ENCODE peak calls at places on chromosomes 16 and 17, in four cellular contexts. K, G, E and V are unnamed samples.

GRCh38 chr16:76222853-76223252 is 54.3 kb upstream of the CNTNAP4 start:
- DNase-seq in G (no peak), K (no peak), E (no peak), V (no peak)

GRCh38 chr16:88329726-88330700 is 52.7 kb upstream of the ZNF469 start:
- DNase-seq in G (no peak), K (no peak), E (no peak), V (no peak)

GRCh38 chr16:46573008-46573833 is 48.0 kb downstream of the SHCBP1 start:
- DNase-seq in E (peak; percentile 32), K (no peak), G (peak; percentile 38), V (peak; percentile 12)

GRCh38 chr17:52410781-52411180 is 252.3 kb upstream of the CA10 start:
- DNase-seq in K (no peak), G (no peak), E (peak; percentile 41), V (no peak)

GRCh38 chr17:79019631-79020584 is 4.1 kb upstream of the C1QTNF1 start:
- DNase-seq in E (peak; percentile 79), G (peak; percentile 62), K (no peak), V (peak; percentile 82)

GRCh38 chr16:67116388-67117311 is 6.9 kb downstream of the PHAF1 start:
- DNase-seq in G (no peak), K (no peak), E (peak; percentile 66), V (no peak)

GRCh38 chr16:85979605-85980004 is 80.6 kb downstream of the IRF8 start:
- DNase-seq in G (peak; percentile 6), K (no peak), E (no peak), V (peak; percentile 20)

GRCh38 chr16:29915590-29916247 is 10.3 kb downstream of the KCTD13 start:
- DNase-seq in E (peak; percentile 63), G (no peak), K (no peak), V (peak; percentile 37)

GRCh38 chr17:66420961-66421371 is 118.6 kb downstream of the PRKCA start:
- DNase-seq in G (no peak), E (peak; percentile 55), K (no peak), V (no peak)

GRCh38 chr16:17273142-17273561 is 197.6 kb downstream of the XYLT1 start:
- DNase-seq in K (no peak), G (peak; percentile 11), E (peak; percentile 35), V (peak; percentile 34)

GRCh38 chr16:86383488-86384262 is 126.7 kb upstream of the FOXF1 start:
- DNase-seq in K (no peak), E (no peak), G (peak; percentile 30), V (peak; percentile 60)

GRCh38 chr17:73311428-73311780 is 397 bp downstream of the CDC42EP4 start:
- DNase-seq in K (no peak), G (no peak), E (no peak), V (no peak)

GRCh38 chr16:85905110-85906095 is 6.4 kb downstream of the IRF8 start:
- DNase-seq in G (no peak), K (no peak), E (no peak), V (no peak)

GRCh38 chr16:13940397-13940933 is 20.5 kb downstream of the ERCC4 start:
- DNase-seq in E (peak; percentile 41), K (no peak), G (no peak), V (no peak)

GRCh38 chr16:59688006-59688405 is 953.9 kb upstream of the GOT2 start:
- DNase-seq in E (no peak), K (no peak), G (no peak), V (no peak)

GRCh38 chr16:69709456-69710084 is 16.8 kb downstream of the NQO1 start:
- DNase-seq in G (peak; percentile 74), K (peak; percentile 15), E (peak; percentile 81), V (peak; percentile 73)

GRCh38 chr17:57989011-57989345 is 924 bp upstream of the VEZF1 start:
- DNase-seq in K (no peak), G (peak; percentile 72), E (peak; percentile 78), V (peak; percentile 62)

GRCh38 chr17:76981545-76982295 is 113.5 kb downstream of the MGAT5B start:
- DNase-seq in E (no peak), K (no peak), G (no peak), V (no peak)

GRCh38 chr16:88558457-88559442 is 11.5 kb upstream of the ZC3H18 start:
- DNase-seq in G (peak; percentile 92), K (no peak), E (peak; percentile 82), V (peak; percentile 83)

GRCh38 chr16:53775821-53776431 is 72.0 kb downstream of the FTO start:
- DNase-seq in E (peak; percentile 80), K (no peak), G (no peak), V (peak; percentile 88)

GRCh38 chr17:6255331-6255730 is 179.6 kb downstream of the AIPL1 start:
- DNase-seq in K (no peak), G (no peak), E (no peak), V (no peak)

GRCh38 chr16:9092963-9093477 is 1.6 kb downstream of the HAPSTR1 start:
- DNase-seq in E (no peak), G (peak; percentile 41), K (no peak), V (peak; percentile 18)

GRCh38 chr16:38941-39892 is 14.2 kb downstream of the POLR3K start:
- DNase-seq in E (no peak), G (no peak), K (peak; percentile 79), V (no peak)

GRCh38 chr16:12057276-12057675 is 80.7 kb downstream of the SNX29 start:
- DNase-seq in E (no peak), K (no peak), G (no peak), V (no peak)

GRCh38 chr16:9929313-9929712 is 252.9 kb downstream of the GRIN2A start:
- DNase-seq in E (no peak), K (peak; percentile 52), G (no peak), V (no peak)

GRCh38 chr16:71288570-71288889 is 672 bp downstream of the CMTR2 start:
- DNase-seq in G (no peak), K (no peak), E (no peak), V (no peak)

GRCh38 chr16:6722786-6723185 is 609.9 kb upstream of the RBFOX1 start:
- DNase-seq in G (no peak), K (no peak), E (no peak), V (no peak)

GRCh38 chr17:10888858-10889257 is 51.0 kb upstream of the PIRT start:
- DNase-seq in E (no peak), G (no peak), K (no peak), V (no peak)

GRCh38 chr17:77318491-77319210 is 177.9 kb downstream of the SEC14L1 start:
- DNase-seq in E (no peak), K (no peak), G (peak; percentile 43), V (peak; percentile 54)

GRCh38 chr17:1783834-1784611 is 22.2 kb downstream of the SERPINF1 start:
- DNase-seq in E (peak; percentile 67), G (peak; percentile 48), K (no peak), V (peak; percentile 68)

GRCh38 chr17:75595284-75595918 is 7.8 kb downstream of the MYO15B start:
- DNase-seq in K (no peak), E (no peak), G (no peak), V (no peak)

GRCh38 chr16:66278604-66279262 is 87.8 kb upstream of the CDH5 start:
- DNase-seq in E (no peak), K (no peak), G (no peak), V (no peak)

GRCh38 chr17:33050611-33051140 is 59.0 kb downstream of the SPACA3 start:
- DNase-seq in E (no peak), K (no peak), G (no peak), V (no peak)

GRCh38 chr16:21689107-21689506 is 25.3 kb downstream of the OTOA start:
- DNase-seq in G (no peak), E (no peak), K (no peak), V (no peak)

GRCh38 chr17:27559996-27560481 is 70.9 kb upstream of the LGALS9 start:
- DNase-seq in E (no peak), G (no peak), K (no peak), V (peak; percentile 60)

GRCh38 chr17:75241996-75242460 is 19.4 kb downstream of the GGA3 start:
- DNase-seq in G (no peak), E (no peak), K (no peak), V (no peak)

GRCh38 chr17:68697850-68698313 is 96.7 kb upstream of the FAM20A start:
- DNase-seq in E (peak; percentile 14), G (no peak), K (no peak), V (no peak)

DNA sequence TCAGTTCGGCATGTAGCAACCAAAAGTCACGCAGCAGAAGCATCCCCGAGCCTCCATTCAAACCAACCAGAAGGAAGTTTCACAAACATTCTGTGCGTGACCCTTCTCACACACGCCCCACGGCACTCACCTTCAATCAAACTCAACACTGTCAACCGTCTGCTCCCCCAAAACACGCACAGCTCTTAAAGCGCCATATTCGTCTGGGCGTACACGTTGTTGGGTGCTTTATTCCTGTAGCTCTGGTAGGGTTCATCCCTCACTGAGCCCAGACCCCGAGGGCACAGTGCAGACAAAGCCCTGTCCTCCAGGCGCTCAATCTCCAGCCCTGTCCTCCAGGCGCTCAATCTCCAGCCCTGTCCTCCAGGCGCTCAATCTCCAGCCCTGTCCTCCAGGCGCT is 2.2 kb downstream of the RAB40B start:
- DNase-seq in G (no peak), K (no peak), E (no peak), V (no peak)
- TF ChIP-seq CHD2 in G (no peak), K (no peak), E (no peak), V (no peak)

GRCh38 chr17:39611441-39612112 is 3.9 kb upstream of the NEUROD2 start:
- DNase-seq in E (no peak), K (no peak), G (no peak), V (no peak)

GRCh38 chr17:39615434-39615833 is 7.7 kb upstream of the NEUROD2 start:
- DNase-seq in G (no peak), E (no peak), K (no peak), V (no peak)

GRCh38 chr17:39612291-39612894 is 4.7 kb upstream of the NEUROD2 start:
- DNase-seq in G (no peak), K (no peak), E (no peak), V (no peak)

GRCh38 chr17:39614545-39615157 is 6.9 kb upstream of the NEUROD2 start:
- DNase-seq in K (no peak), G (no peak), E (no peak), V (no peak)

DNA sequence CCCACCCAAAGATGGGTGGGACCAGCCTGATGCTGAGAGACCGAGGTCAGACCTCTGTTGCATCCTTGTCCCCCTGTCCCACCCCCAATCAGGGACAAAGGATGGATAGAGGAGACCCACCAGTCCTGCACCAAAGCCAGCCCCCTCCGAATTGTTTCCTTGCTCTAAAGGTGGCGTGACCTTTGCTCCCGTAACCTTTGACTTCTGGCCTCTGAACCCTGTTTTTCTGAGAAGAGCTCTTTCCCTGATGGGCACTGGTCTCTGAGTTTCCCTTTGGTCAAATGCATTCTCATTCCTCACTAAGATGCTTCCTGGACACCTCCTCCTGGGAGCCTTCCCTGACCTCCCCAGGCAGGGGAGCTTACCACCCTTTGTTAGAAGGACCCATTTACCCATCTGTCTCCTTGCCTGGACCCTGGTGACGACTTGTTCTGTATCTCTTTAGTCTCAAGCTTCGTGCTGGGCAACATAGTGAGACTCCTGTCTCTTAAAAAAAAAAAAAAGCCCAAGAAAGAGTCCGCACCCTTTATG is 5.3 kb upstream of the NEUROD2 start:
- DNase-seq in E (no peak), K (no peak), G (no peak), V (no peak)
- TF ChIP-seq POLR2AphosphoS2 in E (no peak), K (no peak), G (no peak), V (no peak)

DNA sequence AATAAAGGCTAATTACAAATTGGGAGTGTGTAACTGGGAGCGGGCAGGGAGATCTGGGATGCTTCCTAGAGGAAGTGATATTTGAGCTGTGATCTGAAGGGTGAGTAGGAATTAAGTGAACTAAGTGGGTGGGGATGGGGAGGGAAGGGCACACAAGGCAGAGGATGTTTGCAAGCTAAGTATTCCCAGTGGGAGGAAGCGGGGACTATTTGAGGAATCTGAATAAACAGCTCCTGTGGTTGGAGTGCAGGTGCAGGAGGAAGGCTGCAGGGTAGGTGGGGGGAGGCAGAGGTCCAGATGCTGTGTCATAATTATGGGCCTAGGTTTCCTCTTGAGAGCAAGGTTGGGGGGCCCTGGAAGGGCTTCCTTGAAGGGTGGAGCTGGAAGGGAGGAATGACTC is 102.1 kb upstream of the HS3ST2 start:
- DNase-seq in G (no peak), K (no peak), E (no peak), V (no peak)
- TF ChIP-seq CHD2 in G (no peak), K (no peak), E (no peak), V (no peak)

GRCh38 chr17:8153957-8154607 is 1.9 kb upstream of the PER1 start:
- DNase-seq in K (no peak), G (peak; percentile 95), E (peak; percentile 69), V (peak; percentile 99)
- TF ChIP-seq POLR2AphosphoS2 in K (peak; percentile 40), G (no peak), E (no peak), V (peak; percentile 17)